ENCODE peak calls at places on chromosomes 13 and 19, in ten cellular contexts. V is transverse colon; H is CD8-positive, alpha-beta T cell; Y is BE2C; C is brain microvascular endothelial cell; I is ovary; U is dorsolateral prefrontal cortex; X is lung; F is thyroid gland; D is pancreas. M is an unnamed sample.

GRCh38 chr19:41844601-41845000 is at the start of gene LYPD4:
- DNase-seq in H (no peak), V (no peak), D (no peak), X (no peak), U (no peak), F (no peak), I (no peak), Y (no peak), C (no peak), M (no peak)

GRCh38 chr19:2933490-2933910 is 11.3 kb downstream of the ZNF77 start:
- DNase-seq in Y (no peak), C (no peak), F (no peak), H (no peak), I (no peak), D (no peak), X (no peak), U (no peak), V (no peak), M (no peak)

GRCh38 chr19:10295305-10295846 is 5.6 kb downstream of the ICAM5 start:
- DNase-seq in H (peak; percentile 76), C (no peak), I (peak; percentile 59), U (no peak), F (peak; percentile 79), Y (no peak), X (peak; percentile 57), V (peak; percentile 74), D (no peak), M (no peak)

GRCh38 chr13:113059891-113060290 is 45.7 kb upstream of the F7 start:
- DNase-seq in I (no peak), D (no peak), X (no peak), F (no peak), C (no peak), U (no peak), V (no peak), H (no peak), Y (no peak), M (no peak)

GRCh38 chr19:50772408-50773311 is 2.4 kb downstream of the GPR32 start:
- DNase-seq in Y (no peak), C (no peak), D (no peak), I (no peak), U (no peak), V (no peak), X (no peak), F (no peak), H (no peak), M (no peak)

GRCh38 chr19:1767464-1767933 is 14.2 kb downstream of the ONECUT3 start:
- DNase-seq in U (peak; percentile 28), D (peak; percentile 54), Y (peak; percentile 68), V (peak; percentile 46), C (no peak), I (peak; percentile 69), X (peak; percentile 44), H (peak; percentile 80), F (peak; percentile 12), M (no peak)

GRCh38 chr19:50969413-50969760 is at the start of gene KLK6:
- DNase-seq in H (no peak), Y (no peak), D (no peak), U (peak; percentile 89), I (no peak), V (no peak), X (no peak), F (no peak), C (no peak), M (no peak)

GRCh38 chr19:44948237-44948636 is 2.4 kb downstream of the APOC2 start:
- DNase-seq in I (no peak), Y (no peak), F (no peak), U (no peak), V (no peak), D (no peak), C (no peak), H (no peak), X (no peak), M (no peak)

GRCh38 chr13:79782541-79783216 is 301.7 kb downstream of the NDFIP2 start:
- DNase-seq in F (peak; percentile 74), U (peak; percentile 40), I (peak; percentile 59), X (peak; percentile 68), H (no peak), Y (no peak), C (peak; percentile 86), D (peak; percentile 38), V (no peak), M (peak; percentile 82)

GRCh38 chr13:25764378-25764777 is 287.4 kb downstream of the SHISA2 start:
- DNase-seq in U (no peak), F (no peak), I (no peak), H (no peak), C (no peak), V (no peak), X (no peak), Y (no peak), D (no peak), M (no peak)

GRCh38 chr13:25766576-25766975 is 285.2 kb downstream of the SHISA2 start:
- DNase-seq in H (no peak), D (no peak), U (no peak), I (no peak), C (no peak), V (no peak), X (no peak), F (no peak), Y (no peak), M (no peak)

GRCh38 chr13:25762288-25762687 is 289.5 kb downstream of the SHISA2 start:
- DNase-seq in C (no peak), Y (no peak), X (no peak), U (no peak), V (no peak), F (no peak), H (no peak), I (no peak), D (no peak), M (no peak)

GRCh38 chr13:25761041-25761440 is 290.8 kb downstream of the SHISA2 start:
- DNase-seq in C (no peak), I (no peak), V (no peak), X (no peak), D (no peak), U (no peak), Y (no peak), F (no peak), H (no peak), M (no peak)

DNA sequence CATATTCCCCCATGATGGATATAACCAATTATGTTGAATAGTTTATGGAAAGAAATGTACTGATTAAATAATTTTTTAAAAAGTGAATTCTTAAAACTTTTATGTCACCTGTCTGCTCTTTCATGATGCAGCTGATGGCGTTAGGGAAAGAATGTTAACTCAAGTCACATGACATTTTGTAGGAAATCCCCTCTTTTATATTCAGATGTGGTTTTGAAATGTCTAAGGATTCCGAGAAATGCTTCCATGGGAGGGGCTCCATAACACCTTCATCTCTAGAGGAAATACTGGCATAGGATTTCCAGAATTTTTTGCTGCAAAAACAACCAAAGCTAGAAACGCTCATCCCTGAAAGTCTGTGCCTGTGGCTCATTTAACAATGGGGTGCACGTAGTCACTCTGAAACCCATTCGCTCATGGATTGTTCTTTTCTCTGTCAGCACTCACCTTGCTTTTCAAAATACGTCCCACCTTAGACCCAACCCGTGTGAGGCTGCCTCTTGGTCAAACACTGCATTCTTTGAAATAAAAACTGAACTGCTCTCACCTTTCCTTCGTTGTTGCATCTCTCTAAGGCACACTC is 288.9 kb downstream of the SHISA2 start:
- DNase-seq in X (no peak), I (no peak), U (no peak), F (no peak), Y (no peak), C (no peak), D (no peak), V (no peak), H (no peak), M (no peak)
- H3K4me3 ChIP-seq in X (no peak overlapping the region), I (no peak overlapping the region), U (no peak overlapping the region), F (no peak overlapping the region), Y (no peak overlapping the region), C (no peak overlapping the region), D (no peak overlapping the region), V (no peak overlapping the region), H (no peak overlapping the region), M (no peak overlapping the region)

GRCh38 chr19:31548941-31549340 is 199.7 kb upstream of the TSHZ3 start:
- DNase-seq in F (peak; percentile 41), C (peak; percentile 2), I (no peak), V (no peak), H (no peak), Y (peak; percentile 19), X (no peak), U (no peak), D (peak; percentile 19), M (no peak)
- TF ChIP-seq CTCF in F (no peak), C (peak; percentile 42), I (no peak), V (peak; percentile 39), H (no peak), Y (peak; percentile 43), X (no peak), U (peak; percentile 35), D (no peak), M (peak; percentile 33)

DNA sequence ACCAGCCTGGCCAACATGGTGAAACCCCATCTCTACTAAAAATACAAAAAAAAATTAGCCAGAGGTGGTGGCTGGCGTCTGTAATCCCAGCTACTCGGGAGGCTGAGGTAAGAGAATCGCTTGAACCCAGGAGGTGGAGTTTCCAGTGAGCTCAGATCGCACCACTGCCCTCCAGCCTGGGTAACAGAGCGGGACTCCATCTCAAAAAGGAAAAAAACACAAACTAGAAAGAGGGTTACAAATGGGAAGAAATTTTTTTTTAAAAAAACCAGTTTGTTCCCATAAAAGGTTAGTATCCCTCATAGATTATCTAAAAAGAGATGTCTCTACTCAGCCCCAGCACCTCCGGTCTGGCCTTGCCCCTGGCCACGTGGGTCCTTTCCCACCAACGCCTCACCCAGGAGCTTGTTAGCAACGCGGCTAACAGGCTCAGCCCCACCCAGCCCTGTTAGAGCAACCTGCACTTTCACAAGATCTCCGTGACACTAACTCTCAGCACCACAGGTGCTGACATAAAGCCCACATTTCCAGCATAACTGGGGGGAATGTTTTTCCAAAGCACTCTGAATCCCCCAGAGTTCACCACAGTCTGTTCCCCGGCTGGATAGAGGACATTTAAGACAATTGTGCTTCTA is 4.3 kb downstream of the DMKN start:
- DNase-seq in Y (no peak), I (peak; percentile 60), F (peak; percentile 86), U (no peak), V (peak; percentile 71), X (peak; percentile 77), C (no peak), D (peak; percentile 77), H (peak; percentile 52), M (no peak)
- H3K4me3 ChIP-seq in Y (no peak overlapping the region), I (peak overlapping the region; percentile 37), F (peak overlapping the region; percentile 2), U (peak overlapping the region; percentile 54), V (no peak overlapping the region), X (no peak overlapping the region), C (no peak overlapping the region), D (peak overlapping the region; percentile 64), H (no peak overlapping the region), M (peak overlapping the region; percentile 49)

DNA sequence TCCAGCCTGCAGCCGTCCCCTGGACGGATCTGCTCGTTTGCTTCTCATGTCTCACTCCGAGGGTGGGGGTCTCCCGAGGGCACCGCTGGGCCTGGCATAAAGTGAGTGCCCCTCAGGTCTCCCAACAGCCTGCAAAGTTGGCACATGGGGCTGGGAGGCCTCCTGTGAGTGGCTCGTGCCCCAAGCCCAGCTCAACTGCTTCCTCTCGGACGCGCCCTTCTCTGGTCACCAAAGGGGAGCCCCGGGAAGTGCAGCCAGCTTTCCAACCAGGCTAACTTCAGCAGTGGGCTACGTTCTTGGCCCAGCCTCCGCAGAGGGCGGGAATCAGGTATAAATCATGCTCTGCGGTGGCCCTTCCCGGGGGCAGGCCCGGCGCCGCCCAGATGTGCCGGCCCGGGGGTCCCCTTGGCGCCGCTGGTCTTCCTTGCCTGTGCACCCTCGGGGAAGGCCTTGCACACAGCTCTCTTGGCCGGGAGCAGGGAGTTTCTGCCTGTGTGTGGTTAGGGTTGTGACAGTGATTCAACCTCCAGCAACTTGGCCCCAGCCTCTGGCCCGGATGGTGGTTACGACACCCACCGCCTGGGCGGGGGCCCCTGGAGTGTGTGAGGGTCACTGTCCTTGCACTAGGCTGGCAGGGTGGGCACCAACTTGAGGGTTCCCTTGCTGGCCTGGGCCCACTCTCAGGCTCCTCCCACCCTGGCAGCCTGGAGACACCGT is 20.7 kb downstream of the CEBPG start:
- DNase-seq in I (peak; percentile 45), X (peak; percentile 47), Y (peak; percentile 6), V (no peak), D (no peak), C (peak; percentile 53), H (no peak), F (no peak), U (no peak), M (no peak)
- TF ChIP-seq CTCF in I (no peak), X (no peak), Y (no peak), V (no peak), D (no peak), C (no peak), H (no peak), F (no peak), U (no peak), M (no peak)

M was measured in retinal pigment epithelial cell.